ENCODE peak calls at places on chromosomes 7 and 10, in ten cellular contexts. K is GM12878, E is spleen, Y is H1, P is prostate gland, G is GM23338, O is SK-N-SH, V is HCT116, H is Panc1, F is transverse colon. B is an unnamed sample.

GRCh38 chr7:142153400-142153799 is 41.9 kb downstream of the MGAM2 start:
- DNase-seq in K (no peak), E (no peak), Y (no peak), P (no peak), G (no peak), O (peak), V (no peak), H (no peak), F (peak), B (no peak)

GRCh38 chr7:26369519-26370385 is 78.1 kb downstream of the SNX10 start:
- DNase-seq in K (no peak), E (no peak), Y (no peak), P (peak), G (peak), O (peak), V (peak), H (no peak), F (peak), B (no peak)

GRCh38 chr7:34155225-34155908 is 250.0 kb downstream of the BMPER start:
- DNase-seq in K (no peak), E (no peak), Y (no peak), P (no peak), G (no peak), O (no peak), V (no peak), H (no peak), F (no peak), B (no peak)

GRCh38 chr10:77264527-77264926 is 373.1 kb downstream of the KCNMA1 start:
- DNase-seq in K (no peak), E (no peak), Y (no peak), P (no peak), G (no peak), O (no peak), V (no peak), H (no peak), F (no peak), B (no peak)

GRCh38 chr7:102431617-102432298 is 1.6 kb upstream of the ORAI2 start:
- DNase-seq in K (no peak), E (peak), Y (no peak), P (peak), G (no peak), O (no peak), V (no peak), H (no peak), F (peak), B (no peak)

GRCh38 chr7:100418930-100419659 is 9.4 kb downstream of the ZCWPW1 start:
- DNase-seq in K (no peak), E (no peak), Y (no peak), P (no peak), G (no peak), O (no peak), V (no peak), H (no peak), F (no peak), B (no peak)

GRCh38 chr10:16843252-16843870 is 26.1 kb upstream of the RSU1 start:
- DNase-seq in K (peak), E (no peak), Y (no peak), P (peak), G (peak), O (peak), V (peak), H (peak), F (no peak), B (no peak)

GRCh38 chr10:953836-954235 is 22.3 kb upstream of the LARP4B start:
- DNase-seq in K (no peak), E (no peak), Y (no peak), P (no peak), G (no peak), O (no peak), V (no peak), H (no peak), F (no peak), B (no peak)

GRCh38 chr7:130897515-130898419 is 163.8 kb upstream of the KLF14 start:
- DNase-seq in K (peak), E (no peak), Y (no peak), P (no peak), G (no peak), O (peak), V (no peak), H (no peak), F (no peak), B (no peak)

GRCh38 chr10:127525686-127526085 is 23.4 kb upstream of the NPS start:
- DNase-seq in K (no peak), E (no peak), Y (no peak), P (no peak), G (no peak), O (no peak), V (no peak), H (no peak), F (no peak), B (no peak)

GRCh38 chr7:139340808-139341057 is 404 bp upstream of the FMC1 start:
- DNase-seq in K (no peak), E (peak), Y (no peak), P (no peak), G (no peak), O (no peak), V (no peak), H (no peak), F (no peak), B (no peak)

GRCh38 chr10:116207180-116207579 is 65.8 kb downstream of the GFRA1 start:
- DNase-seq in K (no peak), E (no peak), Y (no peak), P (no peak), G (no peak), O (no peak), V (no peak), H (no peak), F (no peak), B (no peak)

GRCh38 chr7:108324053-108325038 is 131.9 kb downstream of the NRCAM start:
- DNase-seq in K (no peak), E (no peak), Y (no peak), P (no peak), G (peak), O (no peak), V (no peak), H (no peak), F (no peak), B (no peak)

GRCh38 chr10:49538381-49539319 is at the start of gene ERCC6:
- DNase-seq in K (peak), E (peak), Y (peak), P (peak), G (peak), O (peak), V (peak), H (peak), F (peak), B (peak)

GRCh38 chr7:127943541-127944521 is 87.4 kb downstream of the LRRC4 start:
- DNase-seq in K (no peak), E (no peak), Y (no peak), P (no peak), G (no peak), O (peak), V (no peak), H (no peak), F (no peak), B (no peak)

GRCh38 chr7:4246536-4246935 is 435.6 kb upstream of the FOXK1 start:
- DNase-seq in K (no peak), E (peak), Y (no peak), P (no peak), G (no peak), O (no peak), V (no peak), H (no peak), F (no peak), B (no peak)

GRCh38 chr7:90119178-90119971 is 34.9 kb upstream of the STEAP1 start:
- DNase-seq in K (no peak), E (peak), Y (peak), P (peak), G (peak), O (peak), V (no peak), H (no peak), F (no peak), B (no peak)

GRCh38 chr7:38303866-38304265 is 30.4 kb upstream of the TARP start:
- DNase-seq in K (no peak), E (no peak), Y (no peak), P (no peak), G (no peak), O (no peak), V (no peak), H (no peak), F (no peak), B (no peak)

GRCh38 chr7:38307640-38308039 is 34.2 kb upstream of the TARP start:
- DNase-seq in K (no peak), E (no peak), Y (no peak), P (no peak), G (no peak), O (no peak), V (no peak), H (no peak), F (no peak), B (no peak)

GRCh38 chr7:38309555-38309954 is 36.1 kb upstream of the TARP start:
- DNase-seq in K (no peak), E (no peak), Y (no peak), P (no peak), G (no peak), O (no peak), V (no peak), H (no peak), F (no peak), B (no peak)

GRCh38 chr7:38306136-38306535 is 32.7 kb upstream of the TARP start:
- DNase-seq in K (no peak), E (no peak), Y (no peak), P (peak), G (no peak), O (no peak), V (no peak), H (no peak), F (no peak), B (no peak)

GRCh38 chr7:38306914-38307313 is 33.5 kb upstream of the TARP start:
- DNase-seq in K (no peak), E (no peak), Y (no peak), P (no peak), G (no peak), O (no peak), V (no peak), H (no peak), F (no peak), B (no peak)
- TF ChIP-seq POLR2AphosphoS5 in K (no peak), E (peak), Y (no peak), P (no peak), G (no peak), O (no peak), V (no peak), H (no peak), F (no peak), B (no peak)

DNA sequence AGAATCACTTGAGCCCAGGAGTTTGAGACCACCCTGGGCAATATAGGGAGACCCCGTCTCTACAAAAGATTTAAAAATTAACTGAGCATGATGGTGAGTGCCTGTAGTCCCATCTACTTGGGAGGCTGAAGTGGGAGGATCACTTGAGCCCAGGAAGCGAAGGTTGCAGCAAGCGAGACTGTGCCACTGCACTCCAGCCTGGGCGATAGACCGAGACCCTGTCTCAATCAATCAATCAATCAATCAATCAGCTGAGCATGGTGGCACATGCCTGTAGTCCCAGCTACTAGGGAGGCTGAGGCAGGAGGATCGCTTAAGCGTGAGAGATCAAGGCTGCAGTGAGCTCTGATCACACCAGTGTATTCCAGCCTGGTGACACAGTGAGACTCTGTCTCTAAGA is 40.5 kb downstream of the DNAJB12 start:
- DNase-seq in K (no peak), E (peak), Y (no peak), P (no peak), G (no peak), O (no peak), V (no peak), H (no peak), F (no peak), B (no peak)
- TF ChIP-seq POLR2AphosphoS5 in K (no peak), E (no peak), Y (no peak), P (no peak), G (no peak), O (no peak), V (no peak), H (no peak), F (no peak), B (no peak)

GRCh38 chr10:72335394-72336258 is 19.1 kb downstream of the DNAJB12 start:
- DNase-seq in K (no peak), E (peak), Y (no peak), P (no peak), G (no peak), O (peak), V (no peak), H (no peak), F (peak), B (no peak)

GRCh38 chr10:72333111-72334012 is 21.4 kb downstream of the DNAJB12 start:
- DNase-seq in K (no peak), E (peak), Y (no peak), P (no peak), G (no peak), O (no peak), V (no peak), H (no peak), F (no peak), B (no peak)

GRCh38 chr10:72336259-72337038 is 18.3 kb downstream of the DNAJB12 start:
- DNase-seq in K (no peak), E (peak), Y (no peak), P (no peak), G (no peak), O (no peak), V (no peak), H (no peak), F (no peak), B (no peak)

GRCh38 chr10:72334196-72334831 is 20.4 kb downstream of the DNAJB12 start:
- DNase-seq in K (no peak), E (peak), Y (peak), P (no peak), G (peak), O (peak), V (no peak), H (no peak), F (no peak), B (no peak)

DNA sequence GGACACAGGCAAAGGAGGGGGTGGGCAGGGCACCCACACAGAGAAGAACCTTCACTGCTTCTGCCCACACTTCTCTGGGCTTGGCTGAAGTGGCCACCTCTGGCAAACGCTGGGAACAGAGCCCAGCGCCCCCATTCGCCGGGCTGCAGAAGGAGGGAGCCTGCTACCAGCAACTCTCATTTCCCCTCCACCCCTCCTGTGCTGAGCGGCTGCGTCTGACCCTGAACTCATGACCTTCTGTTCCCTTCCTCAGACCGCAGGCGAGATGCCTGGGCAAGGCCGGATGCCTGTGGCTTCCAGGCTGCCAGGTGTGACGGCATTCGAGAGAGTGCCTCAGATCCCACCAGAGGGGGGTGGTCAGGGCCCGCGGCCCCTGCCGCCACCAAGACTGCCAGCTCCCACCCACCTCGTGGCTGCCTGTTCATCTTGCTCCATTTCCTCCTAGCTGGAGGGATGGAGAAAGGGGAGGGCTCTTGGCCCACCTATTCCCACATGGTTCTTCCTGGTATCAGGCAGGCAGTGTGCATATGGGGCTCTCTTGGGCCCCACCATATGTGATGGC is 19.8 kb downstream of the DNAJB12 start:
- DNase-seq in K (peak), E (peak), Y (peak), P (peak), G (peak), O (peak), V (no peak), H (no peak), F (peak), B (peak)
- TF ChIP-seq POLR2AphosphoS5 in K (peak), E (peak), Y (no peak), P (peak), G (no peak), O (no peak), V (no peak), H (no peak), F (peak), B (no peak)

DNA sequence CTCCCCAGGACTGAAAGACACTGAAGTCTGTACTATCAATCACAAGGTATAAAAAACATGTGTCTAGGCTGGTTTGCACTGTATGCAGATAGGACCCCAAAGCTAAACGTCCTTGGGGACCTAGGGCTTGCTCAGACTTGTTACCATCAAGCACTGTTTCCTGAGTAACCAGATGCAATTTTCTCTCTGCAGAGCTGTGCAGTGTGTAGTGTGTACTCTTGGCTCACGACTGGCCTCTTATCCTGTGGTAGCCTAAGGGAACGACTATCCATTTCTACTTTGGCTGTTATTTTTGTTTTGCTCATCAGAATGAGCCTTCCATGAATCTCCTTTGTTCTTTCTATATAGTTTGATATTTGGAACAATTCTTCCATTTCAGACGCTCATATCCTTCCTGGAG is 143.1 kb upstream of the LRGUK start:
- DNase-seq in K (no peak), E (no peak), Y (no peak), P (no peak), G (no peak), O (peak), V (no peak), H (no peak), F (no peak), B (no peak)
- TF ChIP-seq POLR2AphosphoS5 in K (no peak), E (no peak), Y (no peak), P (no peak), G (no peak), O (no peak), V (no peak), H (no peak), F (no peak), B (no peak)

GRCh38 chr7:44796504-44797328 is at the start of gene PPIA:
- DNase-seq in K (peak), E (peak), Y (peak), P (peak), G (peak), O (peak), V (peak), H (peak), F (peak), B (peak)

GRCh38 chr7:44798649-44799275 is 2.3 kb downstream of the PPIA start:
- DNase-seq in K (no peak), E (no peak), Y (no peak), P (no peak), G (no peak), O (no peak), V (no peak), H (no peak), F (no peak), B (no peak)

GRCh38 chr7:44796034-44796503 is 412 bp upstream of the PPIA start:
- DNase-seq in K (no peak), E (no peak), Y (no peak), P (no peak), G (peak), O (no peak), V (peak), H (no peak), F (no peak), B (no peak)

GRCh38 chr7:44799939-44800338 is 3.5 kb downstream of the PPIA start:
- DNase-seq in K (no peak), E (no peak), Y (no peak), P (no peak), G (no peak), O (no peak), V (no peak), H (no peak), F (no peak), B (no peak)

GRCh38 chr7:44797329-44798258 is 1.1 kb downstream of the PPIA start:
- DNase-seq in K (no peak), E (peak), Y (peak), P (peak), G (peak), O (peak), V (peak), H (peak), F (peak), B (peak)
- TF ChIP-seq POLR2AphosphoS5 in K (peak), E (peak), Y (peak), P (peak), G (peak), O (peak), V (peak), H (peak), F (peak), B (peak)

B was measured in GM12892.